ENCODE peak calls at places on chromosomes 12 and 14, in eight cellular contexts. X, S, Z, O, R, E, I and D are unnamed samples.
A peak's percentile ranks its signal among the peaks of the same experiment; 100 is the strongest.

GRCh38 chr14:81449576-81449975 is 49.5 kb upstream of the STON2 start:
- DNase-seq in X (no peak), S (no peak), Z (no peak), O (no peak), R (no peak), E (no peak), I (no peak), D (no peak)

GRCh38 chr12:66823857-66824570 is 145.1 kb upstream of the GRIP1 start:
- DNase-seq in X (no peak), S (no peak), Z (no peak), O (no peak), R (peak; percentile 51), E (peak; percentile 3), I (no peak), D (no peak)

GRCh38 chr12:122790393-122791075 is 16.2 kb downstream of the CCDC62 start:
- DNase-seq in X (no peak), S (no peak), Z (no peak), O (no peak), R (no peak), E (no peak), I (no peak), D (no peak)

GRCh38 chr14:100617715-100618693 is 30.8 kb upstream of the BEGAIN start:
- DNase-seq in X (peak; percentile 33), S (no peak), Z (peak; percentile 54), O (peak; percentile 27), R (no peak), E (no peak), I (no peak), D (peak; percentile 57)

GRCh38 chr14:71309756-71310155 is 402.5 kb downstream of the PCNX1 start:
- DNase-seq in X (no peak), S (no peak), Z (no peak), O (no peak), R (no peak), E (no peak), I (no peak), D (no peak)

GRCh38 chr14:34713681-34714319 is 593 bp downstream of the CFL2 start:
- DNase-seq in X (no peak), S (peak; percentile 49), Z (no peak), O (peak; percentile 22), R (peak; percentile 51), E (peak; percentile 40), I (no peak), D (no peak)

GRCh38 chr12:23474438-23475000 is 475.0 kb downstream of the SOX5 start:
- DNase-seq in X (no peak), S (no peak), Z (no peak), O (no peak), R (no peak), E (no peak), I (no peak), D (no peak)

GRCh38 chr12:39252628-39253027 is 190.3 kb downstream of the KIF21A start:
- DNase-seq in X (peak; percentile 36), S (no peak), Z (no peak), O (peak; percentile 18), R (no peak), E (no peak), I (no peak), D (no peak)

GRCh38 chr14:58832010-58832409 is 194.2 kb downstream of the DACT1 start:
- DNase-seq in X (no peak), S (no peak), Z (no peak), O (no peak), R (no peak), E (no peak), I (no peak), D (no peak)

GRCh38 chr12:66837311-66837627 is 158.4 kb upstream of the GRIP1 start:
- DNase-seq in X (no peak), S (no peak), Z (no peak), O (no peak), R (no peak), E (no peak), I (no peak), D (no peak)

GRCh38 chr14:46245281-46245680 is 406.3 kb downstream of the RPL10L start:
- DNase-seq in X (no peak), S (no peak), Z (no peak), O (no peak), R (no peak), E (no peak), I (no peak), D (no peak)

GRCh38 chr12:71517145-71517846 is 77.7 kb downstream of the LGR5 start:
- DNase-seq in X (no peak), S (no peak), Z (no peak), O (no peak), R (no peak), E (no peak), I (no peak), D (no peak)

GRCh38 chr14:40870252-40870651 is 736.4 kb upstream of the LRFN5 start:
- DNase-seq in X (no peak), S (no peak), Z (no peak), O (no peak), R (no peak), E (peak; percentile 3), I (no peak), D (no peak)

GRCh38 chr12:13435535-13435934 is 239.0 kb downstream of the EMP1 start:
- DNase-seq in X (no peak), S (no peak), Z (no peak), O (no peak), R (no peak), E (peak; percentile 92), I (no peak), D (no peak)

GRCh38 chr12:4353785-4354208 is 25.7 kb downstream of the FGF23 start:
- DNase-seq in X (no peak), S (no peak), Z (no peak), O (no peak), R (peak; percentile 19), E (peak; percentile 24), I (peak; percentile 36), D (no peak)

GRCh38 chr14:31761325-31761724 is 200.1 kb downstream of the NUBPL start:
- DNase-seq in X (no peak), S (no peak), Z (no peak), O (no peak), R (no peak), E (no peak), I (no peak), D (no peak)

GRCh38 chr12:20212036-20212435 is 156.3 kb upstream of the PDE3A start:
- DNase-seq in X (no peak), S (no peak), Z (no peak), O (no peak), R (peak; percentile 27), E (peak; percentile 11), I (no peak), D (no peak)

GRCh38 chr12:66241061-66242043 is 52.3 kb downstream of the IRAK3 start:
- DNase-seq in X (no peak), S (no peak), Z (no peak), O (no peak), R (peak; percentile 27), E (no peak), I (no peak), D (no peak)

GRCh38 chr12:48311313-48311712 is 39.4 kb downstream of the ZNF641 start:
- DNase-seq in X (no peak), S (no peak), Z (no peak), O (no peak), R (no peak), E (no peak), I (no peak), D (no peak)

GRCh38 chr12:113857371-113857770 is 108.8 kb downstream of the RBM19 start:
- DNase-seq in X (peak; percentile 14), S (no peak), Z (no peak), O (no peak), R (no peak), E (no peak), I (no peak), D (no peak)
- H3K4me1 ChIP-seq in X (peaks cover 8% of the 10 kb centered on the region), S (peaks cover 21% of the 10 kb centered on the region), Z (peaks cover 10% of the 10 kb centered on the region), O (peaks cover 39% of the 10 kb centered on the region), R (peaks cover 14% of the 10 kb centered on the region), E (peaks cover 12% of the 10 kb centered on the region), I (no peaks in the 10 kb centered on the region), D (no peaks in the 10 kb centered on the region)

GRCh38 chr14:95508377-95508776 is 8.1 kb downstream of the SYNE3 start:
- DNase-seq in X (no peak), S (no peak), Z (peak; percentile 44), O (no peak), R (no peak), E (no peak), I (no peak), D (peak; percentile 27)
- H3K27ac ChIP-seq in X (peak overlapping the region; percentile 69), S (peak overlapping the region; percentile 77), Z (peak overlapping the region; percentile 46), O (peak overlapping the region; percentile 74), R (no peak overlapping the region), E (no peak overlapping the region), I (no peak overlapping the region), D (no peak overlapping the region)

GRCh38 chr14:103535891-103536565 is 7.0 kb downstream of the TRMT61A start:
- DNase-seq in X (no peak), S (no peak), Z (no peak), O (no peak), R (no peak), E (no peak), I (no peak), D (peak; percentile 63)

GRCh38 chr14:103536693-103537092 is 7.7 kb downstream of the TRMT61A start:
- DNase-seq in X (no peak), S (no peak), Z (no peak), O (no peak), R (no peak), E (no peak), I (no peak), D (peak; percentile 41)

GRCh38 chr14:103533999-103534575 is 5.1 kb downstream of the TRMT61A start:
- DNase-seq in X (no peak), S (no peak), Z (no peak), O (no peak), R (no peak), E (no peak), I (no peak), D (no peak)

GRCh38 chr14:103534576-103535061 is 5.6 kb downstream of the TRMT61A start:
- DNase-seq in X (no peak), S (no peak), Z (no peak), O (no peak), R (no peak), E (no peak), I (no peak), D (peak; percentile 76)

DNA sequence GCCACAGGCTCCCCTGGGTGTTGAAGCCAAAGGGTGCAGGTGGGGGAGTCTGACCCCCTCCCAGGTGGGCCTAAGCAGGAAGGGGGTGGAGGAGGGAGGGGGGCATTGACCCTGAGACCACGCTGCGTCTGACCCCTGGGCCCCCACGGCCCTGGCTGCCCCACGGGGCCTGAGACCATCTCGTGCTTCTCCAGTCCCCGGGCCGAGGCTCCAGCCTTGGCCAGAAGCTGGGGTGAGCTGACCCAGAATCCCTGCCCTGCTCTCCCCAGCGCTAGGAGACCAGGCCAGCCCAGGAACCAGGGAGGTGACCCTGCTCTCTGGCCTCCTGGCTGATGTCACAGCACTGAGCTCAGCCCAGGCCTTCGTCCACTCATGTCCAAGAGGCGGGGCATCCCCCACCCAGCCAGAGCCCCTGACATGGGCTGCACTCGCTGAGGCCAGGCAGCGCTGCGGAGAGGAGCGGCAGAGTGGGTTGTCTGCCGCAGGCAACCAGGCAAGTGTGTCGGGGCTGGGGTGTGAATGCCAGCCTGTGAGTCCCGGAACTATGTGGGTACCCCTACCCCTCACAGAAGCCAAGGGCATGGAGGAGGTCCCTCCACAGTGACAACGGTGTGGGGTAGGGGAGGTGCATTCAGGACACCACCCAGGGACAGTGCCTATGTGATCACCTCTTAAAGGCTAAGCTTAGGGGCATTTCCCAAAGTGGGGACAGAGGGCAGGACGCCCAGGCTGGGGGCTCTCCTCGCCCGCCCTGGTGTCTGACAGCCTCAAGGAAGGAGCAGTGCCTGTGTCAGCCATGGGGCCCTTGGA is 6.3 kb downstream of the TRMT61A start:
- DNase-seq in X (no peak), S (no peak), Z (no peak), O (no peak), R (no peak), E (no peak), I (no peak), D (peak; percentile 68)
- H3K4me1 ChIP-seq in X (peaks cover 15% of the 10 kb centered on the region), S (peaks cover 32% of the 10 kb centered on the region), Z (peaks cover 38% of the 10 kb centered on the region), O (peaks cover 36% of the 10 kb centered on the region), R (peaks cover 17% of the 10 kb centered on the region), E (peaks cover 4% of the 10 kb centered on the region), I (peaks cover 14% of the 10 kb centered on the region), D (peaks cover 26% of the 10 kb centered on the region)

GRCh38 chr12:106133136-106134087 is 5.3 kb downstream of the NUAK1 start:
- DNase-seq in X (no peak), S (no peak), Z (no peak), O (no peak), R (peak; percentile 71), E (no peak), I (no peak), D (no peak)
- H3K27ac ChIP-seq in X (peak overlapping the region; percentile 99), S (peak overlapping the region; percentile 100), Z (no peak overlapping the region), O (peak overlapping the region; percentile 98), R (peak overlapping the region; percentile 99), E (no peak overlapping the region), I (no peak overlapping the region), D (peak overlapping the region; percentile 14)